ENCODE peak calls at places on chromosomes 4 and X, in seven cellular contexts. C is PC-3, T is MM.1S, L is lung, K is tibial artery, P is A549, D is GM23338. J is an unnamed sample.

GRCh38 chrX:17689971-17690409 is 47.3 kb upstream of the SCML1 start:
- DNase-seq in C (peak), T (peak), L (peak), K (peak), P (peak), D (peak), J (peak)

GRCh38 chrX:331145-331771 is 12.7 kb upstream of the GTPBP6 start:
- DNase-seq in C (peak), T (no peak), L (no peak), K (no peak), P (no peak), D (peak), J (no peak)

GRCh38 chr4:48778431-48779094 is 1.5 kb downstream of the FRYL start:
- DNase-seq in C (peak), T (no peak), L (no peak), K (no peak), P (no peak), D (no peak), J (no peak)

GRCh38 chr4:79578613-79579012 is 170.6 kb upstream of the GK2 start:
- DNase-seq in C (no peak), T (no peak), L (no peak), K (no peak), P (no peak), D (no peak), J (no peak)

GRCh38 chrX:105315301-105315700 is 94.8 kb upstream of the TEX13A start:
- DNase-seq in C (peak), T (no peak), L (no peak), K (no peak), P (no peak), D (no peak), J (no peak)

GRCh38 chrX:118528089-118528753 is 32.6 kb downstream of the DOCK11 start:
- DNase-seq in C (no peak), T (peak), L (no peak), K (no peak), P (no peak), D (no peak), J (no peak)

GRCh38 chrX:9324676-9325075 is 140.2 kb upstream of the TBL1X start:
- DNase-seq in C (peak), T (no peak), L (no peak), K (no peak), P (no peak), D (no peak), J (no peak)

GRCh38 chrX:13167444-13168207 is 123.2 kb upstream of the FAM9C start:
- DNase-seq in C (no peak), T (no peak), L (no peak), K (peak), P (no peak), D (no peak), J (no peak)

GRCh38 chr4:7627251-7628250 is 192.8 kb upstream of the PSAPL1 start:
- DNase-seq in C (no peak), T (no peak), L (no peak), K (no peak), P (no peak), D (no peak), J (no peak)

GRCh38 chr4:76984127-76984526 is 34.6 kb downstream of the SEPTIN11 start:
- DNase-seq in C (peak), T (peak), L (no peak), K (no peak), P (no peak), D (peak), J (no peak)

GRCh38 chrX:15334561-15334960 is 762 bp downstream of the PIGA start:
- DNase-seq in C (peak), T (no peak), L (no peak), K (no peak), P (no peak), D (no peak), J (no peak)

GRCh38 chr4:38728651-38729141 is 54.1 kb downstream of the TLR10 start:
- DNase-seq in C (peak), T (no peak), L (peak), K (no peak), P (peak), D (peak), J (no peak)

GRCh38 chr4:168273838-168274237 is 44.7 kb downstream of the DDX60 start:
- DNase-seq in C (peak), T (no peak), L (no peak), K (no peak), P (no peak), D (no peak), J (no peak)

GRCh38 chrX:40175416-40176255 is 77.9 kb upstream of the BCOR start:
- DNase-seq in C (peak), T (peak), L (peak), K (peak), P (peak), D (peak), J (peak)

GRCh38 chr4:7893539-7893938 is 46.1 kb downstream of the AFAP1 start:
- DNase-seq in C (no peak), T (no peak), L (no peak), K (no peak), P (no peak), D (no peak), J (no peak)

GRCh38 chr4:165537028-165537648 is 158.3 kb downstream of the CPE start:
- DNase-seq in C (peak), T (peak), L (no peak), K (no peak), P (peak), D (peak), J (no peak)

GRCh38 chr4:155353923-155354540 is 22.7 kb downstream of the MAP9 start:
- DNase-seq in C (peak), T (peak), L (peak), K (peak), P (peak), D (peak), J (peak)

GRCh38 chrX:39850630-39851152 is 247.1 kb downstream of the BCOR start:
- DNase-seq in C (no peak), T (no peak), L (no peak), K (no peak), P (no peak), D (no peak), J (no peak)

GRCh38 chrX:8864151-8864550 is 63.0 kb upstream of the FAM9A start:
- DNase-seq in C (no peak), T (no peak), L (no peak), K (no peak), P (no peak), D (peak), J (no peak)

GRCh38 chr4:113825272-113825671 is 63.7 kb upstream of the CAMK2D start:
- DNase-seq in C (no peak), T (peak), L (no peak), K (no peak), P (no peak), D (no peak), J (no peak)

GRCh38 chr4:141248029-141248428 is 27.3 kb downstream of the ZNF330 start:
- DNase-seq in C (no peak), T (no peak), L (no peak), K (no peak), P (no peak), D (no peak), J (no peak)

GRCh38 chrX:132749406-132749805 is 209.0 kb downstream of the HS6ST2 start:
- DNase-seq in C (no peak), T (no peak), L (no peak), K (no peak), P (no peak), D (no peak), J (no peak)

GRCh38 chr4:153022233-153022632 is 86.1 kb downstream of the FHDC1 start:
- DNase-seq in C (no peak), T (no peak), L (peak), K (no peak), P (no peak), D (no peak), J (no peak)

GRCh38 chrX:115595049-115595448 is 34.1 kb downstream of the PLS3 start:
- DNase-seq in C (no peak), T (no peak), L (no peak), K (no peak), P (no peak), D (no peak), J (no peak)

GRCh38 chrX:149618871-149619270 is 12.7 kb downstream of the TMEM185A start:
- DNase-seq in C (no peak), T (no peak), L (no peak), K (no peak), P (no peak), D (no peak), J (no peak)

GRCh38 chrX:132858018-132858417 is 100.4 kb downstream of the HS6ST2 start:
- DNase-seq in C (peak), T (peak), L (no peak), K (no peak), P (no peak), D (no peak), J (no peak)

GRCh38 chrX:132433551-132433950 is 55.3 kb downstream of the MBNL3 start:
- DNase-seq in C (no peak), T (no peak), L (no peak), K (no peak), P (no peak), D (no peak), J (no peak)

GRCh38 chr4:168928346-168928745 is 81.7 kb downstream of the CBR4 start:
- DNase-seq in C (no peak), T (no peak), L (no peak), K (no peak), P (no peak), D (no peak), J (no peak)

GRCh38 chrX:80223922-80224579 is 196.2 kb upstream of the TENT5D start:
- DNase-seq in C (peak), T (no peak), L (no peak), K (no peak), P (peak), D (peak), J (no peak)

GRCh38 chr4:26122690-26123089 is 198.1 kb upstream of the RBPJ start:
- DNase-seq in C (no peak), T (no peak), L (no peak), K (no peak), P (no peak), D (no peak), J (no peak)

GRCh38 chrX:107747596-107748161 is 27.9 kb downstream of the TSC22D3 start:
- DNase-seq in C (peak), T (no peak), L (peak), K (peak), P (no peak), D (no peak), J (no peak)

GRCh38 chr4:3715251-3716033 is 50.7 kb upstream of the ADRA2C start:
- DNase-seq in C (no peak), T (no peak), L (no peak), K (no peak), P (no peak), D (no peak), J (no peak)

GRCh38 chr4:144611850-144612249 is 34.1 kb upstream of the HHIP start:
- DNase-seq in C (peak), T (peak), L (no peak), K (no peak), P (peak), D (peak), J (no peak)

GRCh38 chr4:181952478-181952877 is 290.7 kb upstream of the TENM3 start:
- DNase-seq in C (peak), T (no peak), L (no peak), K (no peak), P (peak), D (no peak), J (peak)

GRCh38 chrX:39121903-39122302 is 320.6 kb downstream of the MID1IP1 start:
- DNase-seq in C (no peak), T (no peak), L (no peak), K (no peak), P (no peak), D (no peak), J (no peak)

GRCh38 chrX:102672876-102673275 is 21.6 kb downstream of the GPRASP1 start:
- DNase-seq in C (no peak), T (no peak), L (no peak), K (no peak), P (no peak), D (no peak), J (no peak)

GRCh38 chrX:52852110-52852872 is 15.6 kb downstream of the XAGE3 start:
- DNase-seq in C (peak), T (no peak), L (no peak), K (no peak), P (no peak), D (no peak), J (no peak)

GRCh38 chr4:114038762-114039392 is 59.4 kb upstream of the ARSJ start:
- DNase-seq in C (peak), T (no peak), L (no peak), K (no peak), P (peak), D (no peak), J (no peak)

GRCh38 chrX:140572724-140573123 is 67.9 kb upstream of the SOX3 start:
- DNase-seq in C (peak), T (peak), L (peak), K (peak), P (peak), D (peak), J (no peak)
- TF ChIP-seq CTCF in C (peak), T (peak), L (no peak), K (peak), P (peak), D (peak), J (no peak)

GRCh38 chrX:47112316-47112954 is 32.1 kb downstream of the NDUFB11 start:
- DNase-seq in C (no peak), T (no peak), L (no peak), K (no peak), P (no peak), D (peak), J (no peak)
- TF ChIP-seq CTCF in C (no peak), T (no peak), L (no peak), K (no peak), P (no peak), D (no peak), J (no peak)

DNA sequence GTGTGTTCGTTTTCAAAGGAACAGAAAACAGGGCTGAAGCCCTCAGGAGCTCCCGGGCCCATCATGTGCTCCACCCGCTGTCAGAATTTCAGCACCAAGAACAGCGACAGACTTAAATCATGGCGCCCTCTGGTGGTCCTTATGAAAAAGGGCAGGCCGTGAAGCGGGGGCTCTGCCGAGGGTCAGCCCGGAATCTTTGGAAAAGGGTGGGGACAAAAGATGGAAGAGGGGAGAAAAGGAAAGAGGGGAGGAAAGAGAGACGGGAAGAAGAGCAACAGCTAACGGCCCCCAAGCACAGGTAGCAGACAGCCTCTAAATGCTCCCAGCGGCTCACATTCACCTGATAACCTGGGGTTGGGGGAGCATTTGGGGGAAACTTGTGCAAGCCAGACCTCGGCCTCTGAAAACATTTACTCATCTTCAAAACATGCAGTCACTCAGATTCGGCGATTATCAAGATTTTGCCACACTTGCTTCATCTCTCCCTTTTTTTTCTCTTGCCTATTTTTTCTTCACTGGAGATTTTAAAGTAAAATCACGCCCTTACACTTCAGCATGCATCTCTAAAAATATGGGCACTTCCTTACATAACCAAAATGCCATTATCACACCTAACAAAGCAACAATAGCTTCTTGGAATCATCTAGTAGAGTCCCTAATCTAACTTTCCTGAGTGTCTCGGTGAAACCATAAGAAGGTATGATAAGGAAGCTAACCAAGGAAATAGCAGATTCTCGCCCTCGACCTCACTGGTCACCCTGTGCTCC is 28.1 kb upstream of the MAN2B2 start:
- DNase-seq in C (peak), T (peak), L (peak), K (no peak), P (peak), D (peak), J (no peak)
- TF ChIP-seq CTCF in C (peak), T (peak), L (peak), K (peak), P (peak), D (peak), J (peak)

DNA sequence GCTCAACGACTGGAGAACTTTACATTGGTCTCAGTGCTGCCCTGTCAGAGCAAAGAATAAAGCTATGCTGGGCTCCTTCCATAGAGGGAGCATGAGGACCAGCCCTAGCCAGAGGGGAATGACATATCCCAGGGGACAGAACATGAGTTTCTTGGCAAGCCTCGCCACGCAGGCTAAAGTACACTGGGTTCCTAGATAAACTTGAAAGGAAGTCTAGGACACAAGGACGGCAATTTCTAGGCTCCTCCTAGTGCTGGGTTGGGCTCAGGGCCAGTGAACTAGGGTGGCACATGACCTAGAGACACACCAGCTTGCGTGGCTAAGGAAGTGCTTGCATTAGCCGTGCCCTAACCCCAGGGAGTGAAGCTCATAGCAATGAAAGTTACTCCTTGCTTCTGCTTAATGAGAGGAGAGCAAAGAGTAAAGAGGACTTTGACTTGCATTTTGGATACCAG is 141.0 kb downstream of the MAB21L2 start:
- DNase-seq in C (peak), T (no peak), L (peak), K (peak), P (peak), D (peak), J (no peak)
- TF ChIP-seq CTCF in C (no peak), T (no peak), L (no peak), K (peak), P (no peak), D (peak), J (no peak)

GRCh38 chr4:60805500-60806313 is 394.4 kb upstream of the ADGRL3 start:
- DNase-seq in C (peak), T (peak), L (no peak), K (no peak), P (peak), D (peak), J (no peak)
- TF ChIP-seq CTCF in C (peak), T (peak), L (peak), K (peak), P (no peak), D (peak), J (no peak)

GRCh38 chr4:105712766-105713165 is 4.2 kb downstream of the GSTCD start:
- DNase-seq in C (peak), T (no peak), L (no peak), K (no peak), P (no peak), D (no peak), J (no peak)

GRCh38 chr4:105719214-105719613 is 10.6 kb downstream of the GSTCD start:
- DNase-seq in C (no peak), T (no peak), L (no peak), K (no peak), P (no peak), D (no peak), J (no peak)

GRCh38 chr4:105714932-105715331 is 6.3 kb downstream of the GSTCD start:
- DNase-seq in C (no peak), T (no peak), L (no peak), K (no peak), P (no peak), D (no peak), J (no peak)

GRCh38 chr4:105714071-105714521 is 5.5 kb downstream of the GSTCD start:
- DNase-seq in C (peak), T (peak), L (no peak), K (no peak), P (no peak), D (no peak), J (no peak)

GRCh38 chr4:105715692-105716278 is 7.2 kb downstream of the GSTCD start:
- DNase-seq in C (peak), T (peak), L (no peak), K (no peak), P (peak), D (peak), J (no peak)
- TF ChIP-seq CTCF in C (peak), T (peak), L (peak), K (peak), P (peak), D (peak), J (peak)